ENCODE peak calls at places on chromosome 6, in nine cellular contexts. W is fibroblast of lung, G is heart right ventricle, A is HCT116, H is cardiac muscle cell, X is upper lobe of left lung, L is adrenal gland, K is prostate gland, Q is PC-9. P is an unnamed sample.

GRCh38 chr6:38262041-38262440 is 377.7 kb downstream of the BTBD9 start:
- DNase-seq in G (peak; percentile 15), L (no peak), A (no peak), W (peak; percentile 74), X (no peak), K (no peak), H (peak; percentile 72), Q (peak; percentile 79), P (no peak)

GRCh38 chr6:47484616-47485015 is 7.0 kb downstream of the CD2AP start:
- DNase-seq in X (no peak), W (peak; percentile 77), Q (no peak), G (no peak), H (peak; percentile 61), L (no peak), K (no peak), A (peak; percentile 22), P (no peak)

GRCh38 chr6:160035693-160036330 is 66.9 kb downstream of the IGF2R start:
- DNase-seq in X (no peak), L (no peak), H (no peak), W (no peak), G (no peak), A (no peak), K (no peak), Q (no peak), P (no peak)

GRCh38 chr6:143215363-143215762 is 154.7 kb downstream of the AIG1 start:
- DNase-seq in A (no peak), K (no peak), W (no peak), G (no peak), L (no peak), H (no peak), X (no peak), Q (no peak), P (no peak)

GRCh38 chr6:83609248-83609647 is 96.9 kb downstream of the PRSS35 start:
- DNase-seq in L (no peak), H (no peak), X (no peak), A (no peak), K (no peak), G (no peak), Q (no peak), W (no peak), P (no peak)

GRCh38 chr6:133396630-133397335 is 155.6 kb downstream of the EYA4 start:
- DNase-seq in G (no peak), Q (no peak), H (no peak), K (no peak), W (no peak), L (no peak), X (no peak), A (no peak), P (no peak)

GRCh38 chr6:34057191-34057590 is 88.7 kb downstream of the GRM4 start:
- DNase-seq in G (no peak), X (no peak), K (no peak), Q (no peak), A (no peak), H (no peak), L (no peak), W (no peak), P (no peak)

GRCh38 chr6:33439956-33440648 is 14.3 kb upstream of the ZBTB9 start:
- DNase-seq in L (no peak), G (no peak), K (no peak), H (no peak), Q (no peak), X (no peak), W (no peak), A (no peak), P (no peak)

GRCh38 chr6:106417572-106418147 is 57.1 kb downstream of the CRYBG1 start:
- DNase-seq in L (no peak), A (no peak), Q (no peak), X (no peak), K (no peak), W (no peak), H (no peak), G (no peak), P (no peak)

GRCh38 chr6:148628251-148628650 is 118.6 kb upstream of the UST start:
- DNase-seq in L (no peak), A (no peak), G (no peak), H (no peak), K (no peak), Q (no peak), X (no peak), W (no peak), P (no peak)

GRCh38 chr6:51466427-51466826 is 621.0 kb downstream of the PKHD1 start:
- DNase-seq in W (no peak), G (no peak), K (no peak), X (no peak), H (no peak), L (no peak), A (no peak), Q (no peak), P (no peak)

GRCh38 chr6:1316482-1317220 is 4.8 kb downstream of the FOXQ1 start:
- DNase-seq in H (no peak), X (peak; percentile 80), K (no peak), W (no peak), L (no peak), Q (peak; percentile 46), G (no peak), A (no peak), P (no peak)

GRCh38 chr6:122778961-122779671 is 400 bp upstream of the FABP7 start:
- DNase-seq in L (no peak), G (no peak), X (no peak), K (no peak), Q (no peak), A (no peak), H (no peak), W (no peak), P (no peak)

GRCh38 chr6:123094768-123095167 is 98.7 kb downstream of the CLVS2 start:
- DNase-seq in H (no peak), W (no peak), G (no peak), Q (no peak), A (no peak), X (no peak), L (no peak), K (no peak), P (no peak)

DNA sequence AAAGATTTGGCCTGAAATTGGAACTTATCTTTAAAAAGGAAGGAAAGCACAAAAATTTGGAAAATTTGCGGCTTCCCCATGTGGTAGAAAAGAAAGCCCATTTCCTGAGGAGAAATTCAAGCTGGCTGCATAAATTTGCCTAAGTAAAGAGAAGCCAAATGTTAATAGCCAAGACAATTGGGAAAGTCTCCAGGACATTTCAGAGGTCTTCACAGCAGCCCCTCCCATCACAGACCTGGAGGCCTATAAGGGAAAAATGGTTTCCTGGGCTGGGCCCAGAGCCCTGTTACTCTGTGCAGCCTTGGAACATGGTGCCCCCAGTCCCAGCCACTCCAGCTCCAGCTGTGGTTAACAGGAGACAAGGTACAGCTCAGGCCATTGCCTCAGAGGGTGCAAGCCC is 736.5 kb downstream of the HACE1 start:
- DNase-seq in L (no peak), G (no peak), Q (no peak), K (no peak), A (no peak), X (no peak), H (no peak), W (no peak), P (no peak)
- H3K27ac ChIP-seq in L (no peak overlapping the region), G (no peak overlapping the region), Q (no peak overlapping the region), K (no peak overlapping the region), A (no peak overlapping the region), X (no peak overlapping the region), H (no peak overlapping the region), W (no peak overlapping the region), P (no peak overlapping the region)

GRCh38 chr6:26537846-26538571 is at the start of gene HMGN4:
- DNase-seq in G (peak; percentile 83), X (peak; percentile 92), Q (peak; percentile 80), A (peak; percentile 81), H (peak; percentile 92), K (peak; percentile 79), L (peak; percentile 89), W (peak; percentile 96), P (peak; percentile 82)

GRCh38 chr6:26537160-26537845 is 863 bp upstream of the HMGN4 start:
- DNase-seq in X (peak; percentile 89), Q (peak; percentile 90), G (peak; percentile 87), H (peak; percentile 96), A (peak; percentile 92), K (peak; percentile 92), W (peak; percentile 93), L (peak; percentile 93), P (peak; percentile 96)

GRCh38 chr6:26538572-26538902 is 371 bp downstream of the HMGN4 start:
- DNase-seq in L (no peak), G (no peak), Q (no peak), W (no peak), K (no peak), H (no peak), A (no peak), X (no peak), P (no peak)

GRCh38 chr6:26534681-26535465 is 3.3 kb upstream of the HMGN4 start:
- DNase-seq in G (no peak), A (no peak), W (no peak), X (no peak), Q (no peak), L (no peak), H (no peak), K (no peak), P (peak; percentile 69)

GRCh38 chr6:26536571-26537159 is 1.5 kb upstream of the HMGN4 start:
- DNase-seq in K (no peak), L (peak; percentile 33), X (no peak), W (peak; percentile 76), A (no peak), H (peak; percentile 79), Q (peak; percentile 43), G (no peak), P (no peak)
- H3K4me1 ChIP-seq in K (no peaks in the 10 kb centered on the region), L (peaks cover 27% of the 10 kb centered on the region), X (peaks cover 25% of the 10 kb centered on the region), W (peaks cover 7% of the 10 kb centered on the region), A (peaks cover 14% of the 10 kb centered on the region), H (peaks cover 12% of the 10 kb centered on the region), Q (peaks cover 24% of the 10 kb centered on the region), G (peaks cover 4% of the 10 kb centered on the region), P (peaks cover 14% of the 10 kb centered on the region)

GRCh38 chr6:157759028-157759427 is 64.0 kb upstream of the SNX9 start:
- DNase-seq in Q (no peak), H (no peak), X (no peak), L (no peak), G (no peak), A (no peak), K (no peak), W (no peak), P (no peak)
- TF ChIP-seq CTCF in Q (no peak), H (no peak), X (no peak), L (no peak), G (no peak), A (no peak), K (no peak), W (no peak), P (no peak)

DNA sequence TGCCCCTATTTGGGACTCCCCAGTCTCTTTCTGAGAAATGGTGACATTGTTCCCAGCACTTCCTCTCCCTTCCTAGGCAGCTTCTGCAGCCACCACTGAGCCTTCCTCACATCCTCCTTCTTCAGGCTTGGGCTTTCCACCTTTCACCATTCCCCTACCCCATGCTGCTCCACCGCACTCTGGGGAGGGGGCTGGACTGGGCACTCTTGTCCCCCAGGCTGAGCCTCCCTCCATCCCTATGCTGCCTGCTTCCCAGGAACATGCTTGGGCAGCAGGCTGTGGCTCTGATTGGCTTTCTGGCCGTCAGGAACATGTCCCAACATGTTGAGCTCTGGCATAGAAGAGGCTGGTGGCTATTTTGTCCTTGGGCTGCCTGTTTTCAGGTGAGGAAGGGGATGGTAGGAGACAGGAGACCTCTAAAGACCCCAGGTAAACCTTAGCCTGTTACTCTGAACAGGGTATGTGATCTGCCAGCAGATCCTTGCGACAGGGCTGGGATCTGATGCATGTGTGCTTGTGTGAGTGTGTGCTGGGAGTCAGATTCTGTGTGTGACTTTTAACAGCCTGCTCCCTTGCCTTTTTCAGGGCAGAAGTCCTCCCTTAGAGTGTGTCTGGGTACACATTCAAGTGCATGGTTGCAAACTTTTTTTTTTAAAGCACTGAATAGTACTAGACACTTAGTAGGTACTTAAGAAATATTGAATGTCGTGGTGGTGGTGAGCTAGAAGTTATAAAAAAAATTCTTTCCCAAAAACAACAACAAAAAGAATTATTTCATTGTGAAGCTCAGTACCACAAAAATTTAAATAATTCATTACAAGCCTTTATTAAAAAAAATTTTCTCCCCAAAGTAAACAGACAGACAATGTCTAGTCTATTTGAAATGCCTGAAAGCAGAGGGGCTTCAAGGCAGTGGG is 2.1 kb upstream of the CDKN1A start:
- DNase-seq in K (peak; percentile 23), A (no peak), H (no peak), Q (no peak), L (no peak), W (peak; percentile 69), G (no peak), X (no peak), P (no peak)
- H3K27ac ChIP-seq in K (peak overlapping the region; percentile 92), A (peak overlapping the region; percentile 64), H (peak overlapping the region; percentile 80), Q (no peak overlapping the region), L (no peak overlapping the region), W (peak overlapping the region; percentile 87), G (peak overlapping the region; percentile 100), X (peak overlapping the region; percentile 98), P (peak overlapping the region; percentile 27)